ENCODE peak calls at places on chromosomes 2 and 18, in four cellular contexts. L is activated CD8-positive, alpha-beta memory T cell treated with anti-CD3 and anti-CD28 coated beads, Interleukin-2, amount 50 U/mL, for 48 hours; E is B cell; K is kidney. R is an unnamed sample.

GRCh38 chr2:112048887-112049286 is 6.2 kb upstream of the TMEM87B start:
- DNase-seq in L (no peak), E (peak; percentile 62), K (no peak), R (peak; percentile 64)

GRCh38 chr2:64943387-64944150 is 45.6 kb upstream of the SLC1A4 start:
- DNase-seq in K (no peak), L (no peak), E (no peak), R (no peak)

GRCh38 chr2:3785220-3785889 is 82.0 kb downstream of the DCDC2C start:
- DNase-seq in L (no peak), E (no peak), K (no peak), R (no peak)

GRCh38 chr2:26471766-26472706 is 5.9 kb downstream of the OTOF start:
- DNase-seq in L (no peak), E (no peak), K (peak; percentile 38), R (no peak)

GRCh38 chr2:102061962-102062795 is 70.4 kb downstream of the IL1R2 start:
- DNase-seq in E (no peak), K (peak; percentile 85), L (no peak), R (no peak)

GRCh38 chr2:29113891-29114321 is 1.3 kb upstream of the CLIP4 start:
- DNase-seq in E (no peak), K (no peak), L (no peak), R (peak; percentile 77)

GRCh38 chr2:238150686-238151085 is 8.1 kb upstream of the ERFE start:
- DNase-seq in K (no peak), L (no peak), E (no peak), R (no peak)

GRCh38 chr2:107569496-107569895 is 257.2 kb upstream of the RGPD4 start:
- DNase-seq in E (no peak), K (no peak), L (no peak), R (no peak)

GRCh38 chr2:237863659-237864029 is 4.2 kb downstream of the RAMP1 start:
- DNase-seq in K (no peak), L (no peak), E (no peak), R (no peak)

GRCh38 chr2:224151161-224151560 is 112.1 kb upstream of the SERPINE2 start:
- DNase-seq in E (no peak), L (no peak), K (no peak), R (no peak)

GRCh38 chr2:133317161-133317560 is 251.1 kb downstream of the NCKAP5 start:
- DNase-seq in K (no peak), L (no peak), E (no peak), R (no peak)

GRCh38 chr2:102424754-102425153 is 1.8 kb downstream of the IL18RAP start:
- DNase-seq in E (peak; percentile 41), L (no peak), K (no peak), R (peak; percentile 52)

GRCh38 chr2:225122007-225122406 is 79.7 kb upstream of the DOCK10 start:
- DNase-seq in K (no peak), E (no peak), L (no peak), R (peak; percentile 28)

GRCh38 chr18:58831610-58832009 is 33.1 kb upstream of the ZNF532 start:
- DNase-seq in K (no peak), E (no peak), L (no peak), R (no peak)

GRCh38 chr2:197810490-197810889 is 6.1 kb downstream of the PLCL1 start:
- DNase-seq in L (no peak), K (no peak), E (no peak), R (no peak)

GRCh38 chr2:103008586-103008985 is 246.8 kb downstream of the TMEM182 start:
- DNase-seq in K (no peak), E (no peak), L (no peak), R (no peak)

GRCh38 chr2:217943379-217944321 is 59.1 kb downstream of the TNS1 start:
- DNase-seq in K (peak; percentile 97), L (no peak), E (no peak), R (no peak)

GRCh38 chr2:241051578-241052487 is 50.3 kb downstream of the MTERF4 start:
- DNase-seq in E (peak; percentile 5), L (no peak), K (peak; percentile 54), R (no peak)

GRCh38 chr2:199968126-199968525 is 12.7 kb downstream of the MAIP1 start:
- DNase-seq in E (no peak), L (no peak), K (no peak), R (no peak)

GRCh38 chr2:204654679-204655078 is 109.4 kb downstream of the PARD3B start:
- DNase-seq in E (no peak), K (no peak), L (no peak), R (no peak)

GRCh38 chr2:29139152-29139551 is 23.9 kb downstream of the CLIP4 start:
- DNase-seq in L (no peak), K (no peak), E (no peak), R (no peak)

GRCh38 chr2:237757616-237758015 is 41.0 kb upstream of the RBM44 start:
- DNase-seq in L (no peak), K (no peak), E (no peak), R (no peak)

R was measured in GM12865.